ENCODE peak calls at places on chromosomes 1 and 21, in four cellular contexts. P is GM23338; W is endothelial cell; L is stimulated activated CD4-positive, alpha-beta T cell treated with anti-CD3 and anti-CD28 coated beads, TNF-alpha, amount 100 ng/mL, for 48 hours. N is an unnamed sample.

GRCh38 chr1:243271990-243272389 is 16.1 kb downstream of the SDCCAG8 start:
- DNase-seq in L (no peak), P (no peak), W (no peak), N (no peak)

GRCh38 chr21:42198949-42199348 is 20.0 kb upstream of the ABCG1 start:
- DNase-seq in W (no peak), P (no peak), L (no peak), N (no peak)

GRCh38 chr21:45078877-45079281 is 4.5 kb downstream of the ADARB1 start:
- DNase-seq in L (peak; percentile 52), P (no peak), W (no peak), N (peak; percentile 57)

GRCh38 chr1:61638296-61638695 is 86.6 kb downstream of the TM2D1 start:
- DNase-seq in L (no peak), P (no peak), W (no peak), N (no peak)

GRCh38 chr21:44603109-44603875 is 2.9 kb downstream of the KRTAP10-7 start:
- DNase-seq in P (no peak), W (no peak), L (no peak), N (no peak)

GRCh38 chr1:19222979-19223824 is 13.1 kb upstream of the UBR4 start:
- DNase-seq in P (no peak), W (no peak), L (no peak), N (no peak)

GRCh38 chr1:6906783-6907182 is 121.5 kb downstream of the CAMTA1 start:
- DNase-seq in P (peak; percentile 77), L (no peak), W (peak; percentile 39), N (no peak)

GRCh38 chr1:243428084-243428483 is 172.2 kb downstream of the SDCCAG8 start:
- DNase-seq in P (no peak), W (no peak), L (no peak), N (no peak)

GRCh38 chr1:17258116-17258757 is 9.3 kb downstream of the PADI3 start:
- DNase-seq in L (no peak), P (no peak), W (no peak), N (no peak)

GRCh38 chr1:18560692-18561091 is 70.0 kb upstream of the PAX7 start:
- DNase-seq in L (no peak), P (peak; percentile 51), W (no peak), N (no peak)

GRCh38 chr1:84253891-84254290 is 47.6 kb upstream of the SAMD13 start:
- DNase-seq in P (no peak), W (no peak), L (no peak), N (no peak)

GRCh38 chr1:201219481-201220387 is 29.1 kb downstream of the IGFN1 start:
- DNase-seq in L (no peak), P (no peak), W (no peak), N (no peak)

GRCh38 chr1:209190591-209191241 is 392.8 kb upstream of the CAMK1G start:
- DNase-seq in W (peak; percentile 75), L (no peak), P (peak; percentile 93), N (no peak)

GRCh38 chr1:162361349-162361748 is 15.3 kb downstream of the SPATA46 start:
- DNase-seq in P (no peak), W (no peak), L (no peak), N (no peak)

GRCh38 chr21:39099859-39100258 is 83.4 kb downstream of the PSMG1 start:
- DNase-seq in L (no peak), P (no peak), W (no peak), N (no peak)

GRCh38 chr1:173249349-173249748 is 42.2 kb upstream of the TNFSF4 start:
- DNase-seq in W (no peak), P (no peak), L (no peak), N (no peak)